ENCODE peak calls at places on chromosomes 4 and X, in nine cellular contexts. B is endodermal cell, Z is esophagus muscularis mucosa, V is transverse colon, A is cardiac muscle cell, Y is lower lobe of right lung, N is aorta, M is spleen, R is heart right ventricle. K is an unnamed sample.

GRCh38 chr4:136867465-136867864 is 664.8 kb downstream of the PCDH18 start:
- DNase-seq in N (no peak), R (no peak), V (no peak), B (peak; percentile 48), Y (no peak), A (no peak), Z (no peak), M (peak; percentile 41), K (no peak)

GRCh38 chrX:138008280-138008679 is 442.4 kb downstream of the ZIC3 start:
- DNase-seq in Z (no peak), R (no peak), B (no peak), N (no peak), A (no peak), M (no peak), V (no peak), Y (no peak), K (no peak)

GRCh38 chrX:38124000-38124399 is 96.7 kb downstream of the SRPX start:
- DNase-seq in Y (no peak), B (no peak), V (no peak), M (no peak), N (no peak), A (peak; percentile 3), Z (no peak), R (no peak), K (no peak)

GRCh38 chr4:24067367-24067766 is 177.5 kb upstream of the PPARGC1A start:
- DNase-seq in V (no peak), B (no peak), N (no peak), Y (no peak), M (no peak), R (no peak), A (no peak), Z (no peak), K (no peak)

GRCh38 chr4:10074767-10075105 is 41.9 kb downstream of the WDR1 start:
- DNase-seq in A (peak; percentile 42), N (no peak), Y (no peak), M (no peak), R (no peak), B (peak; percentile 67), Z (no peak), V (no peak), K (peak; percentile 47)

GRCh38 chrX:1274786-1275185 is 6.2 kb downstream of the CSF2RA start:
- DNase-seq in N (peak; percentile 38), V (no peak), R (no peak), B (no peak), Z (no peak), A (no peak), M (peak; percentile 62), Y (no peak), K (no peak)

GRCh38 chr4:186020793-186021407 is 48.1 kb upstream of the TLR3 start:
- DNase-seq in V (no peak), N (no peak), Z (peak; percentile 60), B (peak; percentile 29), R (no peak), Y (no peak), A (no peak), M (no peak), K (no peak)

GRCh38 chr4:161203865-161204264 is 959.9 kb downstream of the FSTL5 start:
- DNase-seq in B (no peak), Y (no peak), V (no peak), R (no peak), M (no peak), N (no peak), A (no peak), Z (no peak), K (no peak)

GRCh38 chrX:42096262-42096939 is 173.0 kb upstream of the CASK start:
- DNase-seq in V (no peak), Y (peak; percentile 58), Z (no peak), N (no peak), A (no peak), M (no peak), B (no peak), R (peak; percentile 2), K (no peak)

GRCh38 chr4:111464251-111465045 is 680.8 kb upstream of the FAM241A start:
- DNase-seq in Z (no peak), B (no peak), V (no peak), Y (no peak), N (no peak), A (no peak), M (no peak), R (no peak), K (no peak)

GRCh38 chr4:168805341-168805740 is 204.7 kb downstream of the CBR4 start:
- DNase-seq in B (no peak), Z (no peak), M (no peak), Y (no peak), V (no peak), A (no peak), N (no peak), R (no peak), K (no peak)

DNA sequence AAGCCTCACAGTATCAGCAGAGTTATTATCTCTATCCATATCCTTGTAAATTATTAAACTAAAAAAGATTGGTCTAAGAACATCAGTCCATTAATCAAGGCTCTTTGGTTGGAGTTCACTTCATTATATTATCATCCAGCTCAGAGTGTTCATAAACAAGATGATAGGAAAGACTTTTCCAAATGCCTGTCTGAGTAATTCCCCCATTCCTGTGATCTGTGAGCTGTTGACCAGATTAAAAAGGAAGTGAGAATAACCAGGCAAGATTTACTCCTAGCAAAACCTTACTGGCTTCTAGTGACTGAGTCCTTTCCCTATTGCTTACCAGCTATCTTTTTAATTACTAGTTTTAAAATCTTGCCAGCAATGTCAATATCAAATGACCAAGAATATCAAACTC is 14.9 kb downstream of the PKD2 start:
- DNase-seq in A (no peak), V (no peak), Y (no peak), M (no peak), R (no peak), Z (no peak), N (no peak), B (no peak), K (no peak)
- H3K4me1 ChIP-seq in A (no peaks in the 10 kb centered on the region), V (peaks cover 9% of the 10 kb centered on the region), Y (peaks cover 8% of the 10 kb centered on the region), M (no peaks in the 10 kb centered on the region), R (peaks cover 29% of the 10 kb centered on the region), Z (peaks cover 58% of the 10 kb centered on the region), N (peaks cover 3% of the 10 kb centered on the region), B (no peaks in the 10 kb centered on the region), K (peaks cover 14% of the 10 kb centered on the region)

DNA sequence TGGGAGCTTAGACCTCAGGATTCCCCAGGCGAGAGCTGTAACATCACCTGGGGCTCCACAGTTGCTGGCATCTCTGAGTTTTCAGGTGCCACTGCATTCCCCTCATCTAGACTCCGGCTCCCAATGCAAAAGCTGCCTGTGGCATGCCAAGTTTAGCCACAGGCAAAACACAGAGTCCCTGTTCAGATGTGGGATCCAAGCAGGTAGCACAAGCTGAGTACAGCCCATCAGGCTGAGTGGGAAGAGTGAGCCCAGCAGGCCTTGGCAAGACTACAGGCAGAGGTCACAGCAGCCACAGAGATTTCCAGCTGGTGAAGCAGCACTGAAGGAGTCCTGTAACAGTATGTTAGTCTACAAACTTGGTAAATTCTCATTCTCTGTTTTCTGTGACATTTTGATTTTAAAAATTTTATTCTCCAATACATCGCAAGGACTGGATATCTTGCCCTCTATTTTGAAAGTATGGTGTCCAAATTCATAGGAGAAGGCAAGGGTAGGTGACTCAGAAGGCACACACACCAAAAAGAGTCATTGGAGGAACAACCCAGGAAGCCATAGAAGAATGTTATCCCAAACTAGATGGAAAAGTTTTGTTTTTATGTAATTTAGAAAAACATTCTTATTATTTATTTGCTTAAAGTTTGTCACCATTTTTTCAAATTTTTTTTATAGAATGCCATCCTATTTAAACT is 13.6 kb upstream of the CXCL2 start:
- DNase-seq in M (no peak), A (no peak), R (no peak), B (no peak), Z (no peak), V (no peak), N (no peak), Y (no peak), K (no peak)
- H3K4me1 ChIP-seq in M (peaks cover 9% of the 10 kb centered on the region), A (no peaks in the 10 kb centered on the region), R (peaks cover 58% of the 10 kb centered on the region), B (no peaks in the 10 kb centered on the region), Z (peaks cover 26% of the 10 kb centered on the region), V (peaks cover 19% of the 10 kb centered on the region), N (peaks cover 13% of the 10 kb centered on the region), Y (peaks cover 55% of the 10 kb centered on the region), K (no peaks in the 10 kb centered on the region)

GRCh38 chr4:5955201-5955821 is 62.4 kb upstream of the CRMP1 start:
- DNase-seq in Y (no peak), R (no peak), V (no peak), M (no peak), Z (no peak), N (no peak), A (no peak), B (peak; percentile 73), K (peak; percentile 43)
- H3K4me1 ChIP-seq in Y (peaks cover 5% of the 10 kb centered on the region), R (peaks cover 13% of the 10 kb centered on the region), V (no peaks in the 10 kb centered on the region), M (peaks cover 11% of the 10 kb centered on the region), Z (peaks cover 4% of the 10 kb centered on the region), N (no peaks in the 10 kb centered on the region), A (no peaks in the 10 kb centered on the region), B (no peaks in the 10 kb centered on the region), K (no peaks in the 10 kb centered on the region)

DNA sequence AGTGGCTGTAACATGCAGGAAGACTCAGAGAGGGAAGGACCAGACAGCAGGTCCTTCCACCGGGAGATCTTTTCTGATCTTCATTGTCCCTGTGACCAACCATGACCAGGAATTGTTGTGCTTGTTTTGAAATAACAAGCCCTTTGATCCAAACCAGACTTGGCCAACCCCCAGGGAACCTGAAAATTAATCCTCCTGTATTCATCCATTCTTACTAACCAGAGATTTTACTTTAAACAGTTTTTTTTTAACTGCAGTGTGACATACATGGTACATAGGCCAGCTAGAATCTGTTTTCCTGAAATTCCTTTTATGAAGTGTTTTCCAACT is 4.0 kb downstream of the WFS1 start:
- DNase-seq in A (no peak), N (no peak), B (no peak), M (no peak), Z (no peak), R (no peak), V (no peak), Y (no peak), K (no peak)
- H3K4me1 ChIP-seq in A (peaks cover 8% of the 10 kb centered on the region), N (no peaks in the 10 kb centered on the region), B (peaks cover 2% of the 10 kb centered on the region), M (peaks cover 64% of the 10 kb centered on the region), Z (peaks cover 91% of the 10 kb centered on the region), R (peaks cover 88% of the 10 kb centered on the region), V (peaks cover 55% of the 10 kb centered on the region), Y (peaks cover 88% of the 10 kb centered on the region), K (peaks cover 70% of the 10 kb centered on the region)

GRCh38 chrX:148541461-148541983 is 41.1 kb downstream of the AFF2 start:
- DNase-seq in Y (no peak), M (no peak), Z (no peak), B (no peak), V (no peak), N (no peak), A (no peak), R (no peak), K (no peak)
- H3K4me1 ChIP-seq in Y (no peaks in the 10 kb centered on the region), M (peaks cover 13% of the 10 kb centered on the region), Z (no peaks in the 10 kb centered on the region), B (peaks cover 3% of the 10 kb centered on the region), V (no peaks in the 10 kb centered on the region), N (no peaks in the 10 kb centered on the region), A (no peaks in the 10 kb centered on the region), R (no peaks in the 10 kb centered on the region), K (no peaks in the 10 kb centered on the region)

GRCh38 chr4:6747690-6748068 is 31.7 kb downstream of the BLOC1S4 start:
- DNase-seq in B (no peak), Y (peak; percentile 63), V (no peak), Z (no peak), M (no peak), A (no peak), R (no peak), N (no peak), K (no peak)
- H3K4me1 ChIP-seq in B (no peaks in the 10 kb centered on the region), Y (peaks cover 43% of the 10 kb centered on the region), V (peaks cover 46% of the 10 kb centered on the region), Z (peaks cover 26% of the 10 kb centered on the region), M (peaks cover 13% of the 10 kb centered on the region), A (no peaks in the 10 kb centered on the region), R (peaks cover 36% of the 10 kb centered on the region), N (no peaks in the 10 kb centered on the region), K (no peaks in the 10 kb centered on the region)

GRCh38 chr4:40195182-40196177 is 1.4 kb upstream of the RHOH start:
- DNase-seq in B (no peak), V (no peak), M (no peak), R (no peak), A (no peak), Y (no peak), Z (no peak), N (no peak), K (no peak)
- H3K4me1 ChIP-seq in B (peaks cover 11% of the 10 kb centered on the region), V (peaks cover 12% of the 10 kb centered on the region), M (peaks cover 47% of the 10 kb centered on the region), R (no peaks in the 10 kb centered on the region), A (peaks cover 6% of the 10 kb centered on the region), Y (no peaks in the 10 kb centered on the region), Z (no peaks in the 10 kb centered on the region), N (no peaks in the 10 kb centered on the region), K (peaks cover 6% of the 10 kb centered on the region)